ENCODE peak calls at places on chromosome 10, in ten cellular contexts. One of them, this sample, is unnamed.

GRCh38 chr10:6069101-6069931 is 7.1 kb upstream of the IL2RA start:
- DNase-seq in EL: no peak
- DNase-seq in PC-3: no peak
- DNase-seq in GM04504: no peak
- DNase-seq in right cardiac atrium: no peak
- DNase-seq in hepatocyte: no peak
- DNase-seq in EH: no peak
- DNase-seq in CD8-positive, alpha-beta T cell: no peak
- DNase-seq in M059J: peak
- DNase-seq in CD8-positive, alpha-beta memory T cell: no peak
- DNase-seq in this sample: peak

GRCh38 chr10:4407783-4408182 is 418.2 kb upstream of the AKR1E2 start:
- DNase-seq in EL: peak
- DNase-seq in CD8-positive, alpha-beta memory T cell: no peak
- DNase-seq in M059J: peak
- DNase-seq in GM04504: no peak
- DNase-seq in PC-3: peak
- DNase-seq in EH: peak
- DNase-seq in hepatocyte: no peak
- DNase-seq in CD8-positive, alpha-beta T cell: no peak
- DNase-seq in right cardiac atrium: no peak
- DNase-seq in this sample: no peak

GRCh38 chr10:52900564-52900963 is 128.0 kb upstream of the MBL2 start:
- DNase-seq in PC-3: no peak
- DNase-seq in M059J: no peak
- DNase-seq in GM04504: no peak
- DNase-seq in hepatocyte: no peak
- DNase-seq in EH: no peak
- DNase-seq in CD8-positive, alpha-beta T cell: no peak
- DNase-seq in EL: no peak
- DNase-seq in CD8-positive, alpha-beta memory T cell: no peak
- DNase-seq in right cardiac atrium: no peak
- DNase-seq in this sample: no peak

GRCh38 chr10:130065251-130065650 is 45.4 kb downstream of the C10orf143 start:
- DNase-seq in EL: no peak
- DNase-seq in GM04504: no peak
- DNase-seq in CD8-positive, alpha-beta memory T cell: no peak
- DNase-seq in CD8-positive, alpha-beta T cell: no peak
- DNase-seq in right cardiac atrium: no peak
- DNase-seq in hepatocyte: no peak
- DNase-seq in M059J: no peak
- DNase-seq in PC-3: no peak
- DNase-seq in EH: no peak
- DNase-seq in this sample: no peak

GRCh38 chr10:92575961-92576360 is 2.1 kb upstream of the IDE start:
- DNase-seq in M059J: peak
- DNase-seq in EH: peak
- DNase-seq in PC-3: peak
- DNase-seq in EL: peak
- DNase-seq in hepatocyte: no peak
- DNase-seq in GM04504: no peak
- DNase-seq in right cardiac atrium: no peak
- DNase-seq in CD8-positive, alpha-beta memory T cell: no peak
- DNase-seq in CD8-positive, alpha-beta T cell: no peak
- DNase-seq in this sample: no peak

GRCh38 chr10:63901228-63901627 is 380.0 kb downstream of the REEP3 start:
- DNase-seq in M059J: no peak
- DNase-seq in CD8-positive, alpha-beta memory T cell: no peak
- DNase-seq in right cardiac atrium: no peak
- DNase-seq in EL: no peak
- DNase-seq in PC-3: peak
- DNase-seq in EH: no peak
- DNase-seq in GM04504: no peak
- DNase-seq in hepatocyte: no peak
- DNase-seq in CD8-positive, alpha-beta T cell: no peak
- DNase-seq in this sample: no peak

GRCh38 chr10:43090188-43090587 is 13.3 kb downstream of the RET start:
- DNase-seq in right cardiac atrium: no peak
- DNase-seq in GM04504: no peak
- DNase-seq in EH: no peak
- DNase-seq in PC-3: no peak
- DNase-seq in CD8-positive, alpha-beta T cell: no peak
- DNase-seq in EL: no peak
- DNase-seq in hepatocyte: no peak
- DNase-seq in M059J: no peak
- DNase-seq in CD8-positive, alpha-beta memory T cell: no peak
- DNase-seq in this sample: no peak

GRCh38 chr10:28393956-28394568 is 91.2 kb upstream of the MPP7 start:
- DNase-seq in CD8-positive, alpha-beta memory T cell: peak
- DNase-seq in M059J: peak
- DNase-seq in GM04504: peak
- DNase-seq in CD8-positive, alpha-beta T cell: peak
- DNase-seq in EH: peak
- DNase-seq in right cardiac atrium: peak
- DNase-seq in hepatocyte: peak
- DNase-seq in EL: peak
- DNase-seq in PC-3: peak
- DNase-seq in this sample: peak

GRCh38 chr10:80158598-80159127 is 26.1 kb downstream of the PLAC9 start:
- DNase-seq in PC-3: peak
- DNase-seq in CD8-positive, alpha-beta memory T cell: no peak
- DNase-seq in EH: peak
- DNase-seq in hepatocyte: peak
- DNase-seq in EL: peak
- DNase-seq in CD8-positive, alpha-beta T cell: no peak
- DNase-seq in right cardiac atrium: peak
- DNase-seq in M059J: peak
- DNase-seq in GM04504: peak
- DNase-seq in this sample: peak

GRCh38 chr10:132065491-132066105 is at the start of gene JAKMIP3:
- DNase-seq in M059J: peak
- DNase-seq in EH: peak
- DNase-seq in CD8-positive, alpha-beta memory T cell: no peak
- DNase-seq in GM04504: peak
- DNase-seq in EL: peak
- DNase-seq in hepatocyte: peak
- DNase-seq in right cardiac atrium: peak
- DNase-seq in CD8-positive, alpha-beta T cell: no peak
- DNase-seq in PC-3: peak
- DNase-seq in this sample: peak

GRCh38 chr10:75187961-75188426 is 22.6 kb upstream of the VDAC2 start:
- DNase-seq in EL: peak
- DNase-seq in EH: peak
- DNase-seq in GM04504: peak
- DNase-seq in CD8-positive, alpha-beta T cell: peak
- DNase-seq in hepatocyte: peak
- DNase-seq in right cardiac atrium: peak
- DNase-seq in PC-3: peak
- DNase-seq in CD8-positive, alpha-beta memory T cell: peak
- DNase-seq in M059J: peak
- DNase-seq in this sample: peak

GRCh38 chr10:9331583-9332008 is 1277.1 kb downstream of the GATA3 start:
- DNase-seq in right cardiac atrium: no peak
- DNase-seq in CD8-positive, alpha-beta memory T cell: no peak
- DNase-seq in hepatocyte: peak
- DNase-seq in PC-3: peak
- DNase-seq in GM04504: peak
- DNase-seq in CD8-positive, alpha-beta T cell: no peak
- DNase-seq in EH: peak
- DNase-seq in M059J: peak
- DNase-seq in EL: peak
- DNase-seq in this sample: peak

GRCh38 chr10:96417432-96417831 is 58.6 kb upstream of the OPALIN start:
- DNase-seq in CD8-positive, alpha-beta T cell: no peak
- DNase-seq in right cardiac atrium: no peak
- DNase-seq in M059J: peak
- DNase-seq in EH: peak
- DNase-seq in EL: peak
- DNase-seq in hepatocyte: peak
- DNase-seq in PC-3: peak
- DNase-seq in GM04504: no peak
- DNase-seq in CD8-positive, alpha-beta memory T cell: no peak
- DNase-seq in this sample: peak

GRCh38 chr10:126663328-126663727 is 7.2 kb downstream of the C10orf90 start:
- DNase-seq in M059J: peak
- DNase-seq in CD8-positive, alpha-beta T cell: no peak
- DNase-seq in EL: no peak
- DNase-seq in hepatocyte: peak
- DNase-seq in CD8-positive, alpha-beta memory T cell: no peak
- DNase-seq in right cardiac atrium: peak
- DNase-seq in PC-3: no peak
- DNase-seq in GM04504: peak
- DNase-seq in EH: peak
- DNase-seq in this sample: peak

This sample was measured in myocyte.